ENCODE peak calls at places on chromosomes 1 and 21, in ten cellular contexts. A is stomach; K is tibial artery; L is psoas muscle; J is CD8-positive, alpha-beta memory T cell; M is CD8-positive, alpha-beta T cell; S is heart left ventricle; I is small intestine; O is sigmoid colon; C is testis. T is an unnamed sample. For H3K4me1, the result is how much of the 10 kb centered on the place peaks cover.

GRCh38 chr1:63921357-63921756 is 147.5 kb downstream of the ROR1 start:
- DNase-seq in A (peak), K (no peak), L (no peak), J (no peak), M (no peak), S (no peak), I (peak), O (no peak), C (no peak), T (no peak)

GRCh38 chr1:77047978-77048614 is 171.1 kb downstream of the PIGK start:
- DNase-seq in A (no peak), K (no peak), L (no peak), J (no peak), M (no peak), S (no peak), I (no peak), O (no peak), C (no peak), T (no peak)

GRCh38 chr1:167981933-167982332 is 45.1 kb upstream of the MPC2 start:
- DNase-seq in A (no peak), K (no peak), L (no peak), J (no peak), M (no peak), S (no peak), I (no peak), O (no peak), C (no peak), T (no peak)

GRCh38 chr1:233859446-233859845 is 45.0 kb upstream of the SLC35F3 start:
- DNase-seq in A (no peak), K (no peak), L (no peak), J (no peak), M (no peak), S (no peak), I (no peak), O (no peak), C (no peak), T (no peak)

GRCh38 chr1:53309802-53310201 is 18.1 kb downstream of the LRP8 start:
- DNase-seq in A (no peak), K (no peak), L (no peak), J (no peak), M (no peak), S (no peak), I (no peak), O (no peak), C (no peak), T (no peak)

GRCh38 chr1:17653728-17654351 is 101.3 kb upstream of the ACTL8 start:
- DNase-seq in A (no peak), K (no peak), L (peak), J (no peak), M (no peak), S (no peak), I (peak), O (no peak), C (peak), T (no peak)

GRCh38 chr1:48073773-48074172 is 76.6 kb upstream of the TRABD2B start:
- DNase-seq in A (no peak), K (no peak), L (no peak), J (no peak), M (no peak), S (no peak), I (no peak), O (no peak), C (no peak), T (no peak)

GRCh38 chr1:161259765-161260164 is 1.2 kb downstream of the PCP4L1 start:
- DNase-seq in A (no peak), K (no peak), L (no peak), J (no peak), M (no peak), S (no peak), I (no peak), O (no peak), C (no peak), T (no peak)

GRCh38 chr1:154837679-154838171 is 32.4 kb downstream of the KCNN3 start:
- DNase-seq in A (peak), K (no peak), L (peak), J (no peak), M (no peak), S (peak), I (peak), O (peak), C (no peak), T (peak)

GRCh38 chr1:183685112-183685713 is 32.1 kb upstream of the APOBEC4 start:
- DNase-seq in A (peak), K (no peak), L (no peak), J (peak), M (no peak), S (no peak), I (peak), O (no peak), C (peak), T (no peak)

GRCh38 chr1:223298706-223299105 is 65.3 kb downstream of the SUSD4 start:
- DNase-seq in A (no peak), K (no peak), L (no peak), J (no peak), M (no peak), S (no peak), I (no peak), O (no peak), C (no peak), T (no peak)

DNA sequence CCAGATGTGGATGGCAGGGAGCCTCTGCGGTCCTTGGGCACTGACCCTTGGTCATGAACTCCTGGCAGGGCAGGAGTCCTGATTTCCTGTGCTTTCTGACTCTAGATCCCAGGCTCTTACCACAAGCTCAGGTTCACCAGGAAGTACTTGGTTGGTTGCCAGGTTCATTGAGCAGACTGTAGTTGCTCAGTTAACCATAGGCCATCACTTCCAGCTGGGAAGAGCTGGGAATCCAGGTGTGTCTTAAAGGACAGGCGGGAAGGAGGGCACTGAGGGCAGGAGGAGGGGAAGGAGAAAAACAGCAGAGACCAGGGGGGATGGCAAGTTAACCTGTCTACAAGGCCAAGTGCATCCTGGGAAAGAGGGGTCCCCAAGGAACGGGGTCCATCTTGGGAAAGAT is 11.5 kb downstream of the KCNAB2 start:
- DNase-seq in A (no peak), K (no peak), L (no peak), J (no peak), M (no peak), S (no peak), I (no peak), O (no peak), C (no peak), T (no peak)
- H3K4me1 ChIP-seq in A (under half), K (under half), L (under half), J (under half), M (under half), S (under half), I (under half), O (under half), C (under half), T (under half)

DNA sequence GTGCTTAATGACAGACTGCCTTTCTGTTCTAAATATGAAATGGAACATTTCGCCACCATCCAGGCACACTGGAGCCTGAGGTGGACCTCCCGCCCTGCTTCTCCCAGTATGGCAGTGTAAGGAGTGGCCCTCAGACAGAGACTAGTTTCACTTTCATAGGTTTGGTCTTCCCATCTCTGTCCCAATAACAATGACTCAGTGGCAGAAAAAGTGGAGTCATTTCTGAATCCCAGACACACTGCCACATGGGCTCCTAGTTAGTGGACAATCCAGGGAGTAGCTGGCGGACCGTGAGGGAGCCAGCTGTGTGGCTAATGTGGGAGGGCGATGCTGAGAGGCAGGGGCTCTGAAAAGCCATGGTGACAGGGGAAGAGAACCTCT is 95.6 kb upstream of the TSPAN2 start:
- DNase-seq in A (no peak), K (peak), L (peak), J (no peak), M (no peak), S (peak), I (peak), O (no peak), C (no peak), T (no peak)
- H3K4me1 ChIP-seq in A (under half), K (under half), L (under half), J (under half), M (under half), S (under half), I (under half), O (under half), C (under half), T (under half)

GRCh38 chr1:64956241-64956640 is 10.1 kb downstream of the JAK1 start:
- DNase-seq in A (no peak), K (no peak), L (no peak), J (no peak), M (no peak), S (no peak), I (no peak), O (no peak), C (peak), T (no peak)
- H3K4me1 ChIP-seq in A (under half), K (under half), L (half or more), J (half or more), M (half or more), S (half or more), I (under half), O (under half), C (under half), T (under half)

GRCh38 chr21:45994738-45995685 is 13.4 kb downstream of the COL6A1 start:
- DNase-seq in A (no peak), K (no peak), L (peak), J (no peak), M (no peak), S (peak), I (no peak), O (peak), C (peak), T (no peak)
- H3K4me1 ChIP-seq in A (under half), K (under half), L (under half), J (under half), M (under half), S (under half), I (under half), O (under half), C (under half), T (under half)

GRCh38 chr1:157134442-157134841 is 3.8 kb downstream of the ETV3 start:
- DNase-seq in A (no peak), K (no peak), L (no peak), J (no peak), M (no peak), S (no peak), I (no peak), O (no peak), C (no peak), T (no peak)
- H3K4me1 ChIP-seq in A (under half), K (under half), L (under half), J (half or more), M (half or more), S (under half), I (under half), O (under half), C (under half), T (under half)

GRCh38 chr1:14438127-14438769 is 160.2 kb upstream of the KAZN start:
- DNase-seq in A (no peak), K (no peak), L (no peak), J (no peak), M (no peak), S (no peak), I (no peak), O (no peak), C (no peak), T (no peak)
- H3K4me1 ChIP-seq in A (under half), K (under half), L (under half), J (under half), M (under half), S (under half), I (under half), O (under half), C (under half), T (under half)

GRCh38 chr1:203915811-203916210 is 54.4 kb downstream of the SNRPE start:
- DNase-seq in A (no peak), K (no peak), L (no peak), J (no peak), M (no peak), S (no peak), I (no peak), O (no peak), C (no peak), T (no peak)
- H3K4me1 ChIP-seq in A (under half), K (under half), L (under half), J (under half), M (under half), S (under half), I (under half), O (under half), C (under half), T (under half)

GRCh38 chr1:240018617-240019016 is 73.1 kb upstream of the FMN2 start:
- DNase-seq in A (no peak), K (no peak), L (no peak), J (no peak), M (no peak), S (no peak), I (no peak), O (no peak), C (no peak), T (no peak)
- H3K4me1 ChIP-seq in A (under half), K (under half), L (under half), J (under half), M (under half), S (under half), I (under half), O (under half), C (under half), T (under half)

GRCh38 chr1:54955359-54955758 is 25.1 kb upstream of the TMEM61 start:
- DNase-seq in A (no peak), K (no peak), L (no peak), J (no peak), M (no peak), S (no peak), I (no peak), O (no peak), C (no peak), T (no peak)
- H3K4me1 ChIP-seq in A (under half), K (under half), L (under half), J (under half), M (under half), S (under half), I (under half), O (under half), C (under half), T (under half)

T was measured in lung.